ENCODE peak calls at places on chromosomes 11 and 22, in five cellular contexts. G, V, X, B and Y are unnamed samples.
A peak's percentile ranks its signal among the peaks of the same experiment; 100 is the strongest.

GRCh38 chr11:65329944-65330403 is 3.7 kb upstream of the DPF2 start:
- DNase-seq in G (peak; percentile 92), V (peak; percentile 58), X (peak; percentile 92), B (peak; percentile 96), Y (no peak)

GRCh38 chr22:30705710-30706651 is 11.3 kb downstream of the OSBP2 start:
- DNase-seq in G (peak; percentile 86), V (no peak), X (peak; percentile 80), B (no peak), Y (peak; percentile 15)

GRCh38 chr11:117319214-117319840 is 3.3 kb upstream of the BACE1 start:
- DNase-seq in G (peak; percentile 59), V (no peak), X (peak; percentile 35), B (peak; percentile 70), Y (no peak)

GRCh38 chr11:15907806-15908205 is 448.5 kb downstream of the SOX6 start:
- DNase-seq in G (no peak), V (no peak), X (no peak), B (no peak), Y (no peak)

GRCh38 chr22:46792841-46793261 is 30.4 kb downstream of the TBC1D22A start:
- DNase-seq in G (no peak), V (no peak), X (no peak), B (no peak), Y (no peak)

GRCh38 chr11:4026389-4026788 is 68.2 kb upstream of the RRM1 start:
- DNase-seq in G (no peak), V (no peak), X (no peak), B (no peak), Y (no peak)

GRCh38 chr22:49052023-49052538 is 775.6 kb downstream of the BRD1 start:
- DNase-seq in G (no peak), V (no peak), X (no peak), B (no peak), Y (no peak)

GRCh38 chr11:26549176-26549575 is 22.9 kb downstream of the MUC15 start:
- DNase-seq in G (no peak), V (no peak), X (no peak), B (no peak), Y (no peak)

GRCh38 chr11:95147364-95147905 is 57.8 kb downstream of the ENDOD1 start:
- DNase-seq in G (peak; percentile 88), V (no peak), X (peak; percentile 93), B (no peak), Y (peak; percentile 44)

GRCh38 chr22:33969052-33969451 is 48.8 kb upstream of the LARGE1 start:
- DNase-seq in G (no peak), V (no peak), X (no peak), B (no peak), Y (peak; percentile 10)

GRCh38 chr11:30364139-30364875 is 41.4 kb downstream of the ARL14EP start:
- DNase-seq in G (no peak), V (no peak), X (no peak), B (no peak), Y (no peak)

GRCh38 chr22:43796567-43796966 is 15.5 kb downstream of the EFCAB6 start:
- DNase-seq in G (peak; percentile 29), V (no peak), X (peak; percentile 81), B (no peak), Y (no peak)

GRCh38 chr11:19374189-19374588 is 133.4 kb upstream of the E2F8 start:
- DNase-seq in G (peak; percentile 71), V (no peak), X (peak; percentile 96), B (no peak), Y (peak; percentile 75)

GRCh38 chr22:24230911-24231656 is 13.8 kb downstream of the GGT5 start:
- DNase-seq in G (no peak), V (no peak), X (no peak), B (peak; percentile 85), Y (no peak)

GRCh38 chr11:108498046-108498815 is at the start of gene POGLUT3:
- DNase-seq in G (peak; percentile 55), V (peak; percentile 55), X (peak; percentile 49), B (peak; percentile 79), Y (peak; percentile 45)

GRCh38 chr22:18024276-18024939 is at the start of gene MICAL3:
- DNase-seq in G (peak; percentile 46), V (no peak), X (peak; percentile 64), B (peak; percentile 75), Y (peak; percentile 47)